ENCODE peak calls at places on chromosomes 13 and 19, in seven cellular contexts. One of them, this sample, is unnamed.

GRCh38 chr19:57934820-57935665 is at the start of gene ZNF418:
- DNase-seq in endothelial cell: peak
- DNase-seq in stimulated activated CD8-positive, alpha-beta memory T cell treated with anti-CD3 and anti-CD28 coated beads, Interleukin-4, amount 100 ng/mL, for 4 hours: no peak
- DNase-seq in ascending aorta: peak
- DNase-seq in NCI-H1694: no peak
- DNase-seq in effector memory CD8-positive, alpha-beta T cell: no peak
- DNase-seq in CD8-positive, alpha-beta memory T cell: peak
- DNase-seq in this sample: peak

GRCh38 chr19:3554254-3555083 is 2.9 kb downstream of the MFSD12 start:
- DNase-seq in NCI-H1694: no peak
- DNase-seq in endothelial cell: no peak
- DNase-seq in stimulated activated CD8-positive, alpha-beta memory T cell treated with anti-CD3 and anti-CD28 coated beads, Interleukin-4, amount 100 ng/mL, for 4 hours: no peak
- DNase-seq in effector memory CD8-positive, alpha-beta T cell: peak
- DNase-seq in CD8-positive, alpha-beta memory T cell: peak
- DNase-seq in ascending aorta: no peak
- DNase-seq in this sample: peak

GRCh38 chr19:41657157-41657556 is 30.3 kb upstream of the CEACAM4 start:
- DNase-seq in stimulated activated CD8-positive, alpha-beta memory T cell treated with anti-CD3 and anti-CD28 coated beads, Interleukin-4, amount 100 ng/mL, for 4 hours: no peak
- DNase-seq in effector memory CD8-positive, alpha-beta T cell: peak
- DNase-seq in ascending aorta: no peak
- DNase-seq in NCI-H1694: no peak
- DNase-seq in CD8-positive, alpha-beta memory T cell: no peak
- DNase-seq in endothelial cell: no peak
- DNase-seq in this sample: peak

GRCh38 chr13:98035373-98035772 is 81.9 kb downstream of the IPO5 start:
- DNase-seq in endothelial cell: no peak
- DNase-seq in CD8-positive, alpha-beta memory T cell: no peak
- DNase-seq in stimulated activated CD8-positive, alpha-beta memory T cell treated with anti-CD3 and anti-CD28 coated beads, Interleukin-4, amount 100 ng/mL, for 4 hours: no peak
- DNase-seq in effector memory CD8-positive, alpha-beta T cell: no peak
- DNase-seq in NCI-H1694: no peak
- DNase-seq in ascending aorta: no peak
- DNase-seq in this sample: no peak

GRCh38 chr13:110916671-110917142 is 1.8 kb upstream of the ANKRD10 start:
- DNase-seq in effector memory CD8-positive, alpha-beta T cell: no peak
- DNase-seq in ascending aorta: no peak
- DNase-seq in CD8-positive, alpha-beta memory T cell: no peak
- DNase-seq in stimulated activated CD8-positive, alpha-beta memory T cell treated with anti-CD3 and anti-CD28 coated beads, Interleukin-4, amount 100 ng/mL, for 4 hours: no peak
- DNase-seq in endothelial cell: no peak
- DNase-seq in NCI-H1694: no peak
- DNase-seq in this sample: no peak

GRCh38 chr13:112764864-112765561 is 75.2 kb downstream of the ATP11A start:
- DNase-seq in effector memory CD8-positive, alpha-beta T cell: no peak
- DNase-seq in endothelial cell: no peak
- DNase-seq in NCI-H1694: no peak
- DNase-seq in stimulated activated CD8-positive, alpha-beta memory T cell treated with anti-CD3 and anti-CD28 coated beads, Interleukin-4, amount 100 ng/mL, for 4 hours: no peak
- DNase-seq in CD8-positive, alpha-beta memory T cell: no peak
- DNase-seq in ascending aorta: no peak
- DNase-seq in this sample: no peak

GRCh38 chr13:34344761-34345600 is 527.0 kb downstream of the RFC3 start:
- DNase-seq in NCI-H1694: no peak
- DNase-seq in effector memory CD8-positive, alpha-beta T cell: no peak
- DNase-seq in stimulated activated CD8-positive, alpha-beta memory T cell treated with anti-CD3 and anti-CD28 coated beads, Interleukin-4, amount 100 ng/mL, for 4 hours: no peak
- DNase-seq in CD8-positive, alpha-beta memory T cell: no peak
- DNase-seq in endothelial cell: no peak
- DNase-seq in ascending aorta: no peak
- DNase-seq in this sample: no peak

GRCh38 chr13:45021250-45021649 is 31.9 kb downstream of the GPALPP1 start:
- DNase-seq in NCI-H1694: no peak
- DNase-seq in stimulated activated CD8-positive, alpha-beta memory T cell treated with anti-CD3 and anti-CD28 coated beads, Interleukin-4, amount 100 ng/mL, for 4 hours: no peak
- DNase-seq in CD8-positive, alpha-beta memory T cell: no peak
- DNase-seq in ascending aorta: no peak
- DNase-seq in effector memory CD8-positive, alpha-beta T cell: no peak
- DNase-seq in endothelial cell: no peak
- DNase-seq in this sample: no peak

GRCh38 chr19:51798958-51799310 is 4.0 kb downstream of the FPR3 start:
- DNase-seq in effector memory CD8-positive, alpha-beta T cell: no peak
- DNase-seq in ascending aorta: no peak
- DNase-seq in NCI-H1694: no peak
- DNase-seq in stimulated activated CD8-positive, alpha-beta memory T cell treated with anti-CD3 and anti-CD28 coated beads, Interleukin-4, amount 100 ng/mL, for 4 hours: no peak
- DNase-seq in CD8-positive, alpha-beta memory T cell: no peak
- DNase-seq in endothelial cell: no peak
- DNase-seq in this sample: no peak

GRCh38 chr19:34345934-34346333 is 19.1 kb upstream of the GPI start:
- DNase-seq in effector memory CD8-positive, alpha-beta T cell: peak
- DNase-seq in NCI-H1694: peak
- DNase-seq in CD8-positive, alpha-beta memory T cell: peak
- DNase-seq in stimulated activated CD8-positive, alpha-beta memory T cell treated with anti-CD3 and anti-CD28 coated beads, Interleukin-4, amount 100 ng/mL, for 4 hours: peak
- DNase-seq in ascending aorta: no peak
- DNase-seq in endothelial cell: peak
- DNase-seq in this sample: peak

GRCh38 chr13:34372581-34372980 is 554.6 kb downstream of the RFC3 start:
- DNase-seq in stimulated activated CD8-positive, alpha-beta memory T cell treated with anti-CD3 and anti-CD28 coated beads, Interleukin-4, amount 100 ng/mL, for 4 hours: no peak
- DNase-seq in CD8-positive, alpha-beta memory T cell: no peak
- DNase-seq in NCI-H1694: no peak
- DNase-seq in endothelial cell: no peak
- DNase-seq in effector memory CD8-positive, alpha-beta T cell: no peak
- DNase-seq in ascending aorta: no peak
- DNase-seq in this sample: no peak

GRCh38 chr19:54309811-54310210 is 3.2 kb downstream of the LILRA5 start:
- DNase-seq in CD8-positive, alpha-beta memory T cell: no peak
- DNase-seq in ascending aorta: no peak
- DNase-seq in NCI-H1694: no peak
- DNase-seq in stimulated activated CD8-positive, alpha-beta memory T cell treated with anti-CD3 and anti-CD28 coated beads, Interleukin-4, amount 100 ng/mL, for 4 hours: no peak
- DNase-seq in endothelial cell: no peak
- DNase-seq in effector memory CD8-positive, alpha-beta T cell: no peak
- DNase-seq in this sample: no peak

GRCh38 chr19:3304871-3305423 is 61.4 kb upstream of the NFIC start:
- DNase-seq in stimulated activated CD8-positive, alpha-beta memory T cell treated with anti-CD3 and anti-CD28 coated beads, Interleukin-4, amount 100 ng/mL, for 4 hours: peak
- DNase-seq in endothelial cell: peak
- DNase-seq in ascending aorta: peak
- DNase-seq in NCI-H1694: peak
- DNase-seq in effector memory CD8-positive, alpha-beta T cell: peak
- DNase-seq in CD8-positive, alpha-beta memory T cell: peak
- DNase-seq in this sample: peak

GRCh38 chr19:31715249-31715944 is 366.2 kb upstream of the TSHZ3 start:
- DNase-seq in effector memory CD8-positive, alpha-beta T cell: no peak
- DNase-seq in ascending aorta: no peak
- DNase-seq in NCI-H1694: no peak
- DNase-seq in stimulated activated CD8-positive, alpha-beta memory T cell treated with anti-CD3 and anti-CD28 coated beads, Interleukin-4, amount 100 ng/mL, for 4 hours: no peak
- DNase-seq in CD8-positive, alpha-beta memory T cell: no peak
- DNase-seq in endothelial cell: no peak
- DNase-seq in this sample: no peak

GRCh38 chr13:59494560-59494970 is 669.2 kb downstream of the DIAPH3 start:
- DNase-seq in endothelial cell: no peak
- DNase-seq in CD8-positive, alpha-beta memory T cell: no peak
- DNase-seq in effector memory CD8-positive, alpha-beta T cell: no peak
- DNase-seq in stimulated activated CD8-positive, alpha-beta memory T cell treated with anti-CD3 and anti-CD28 coated beads, Interleukin-4, amount 100 ng/mL, for 4 hours: no peak
- DNase-seq in ascending aorta: no peak
- DNase-seq in NCI-H1694: peak
- DNase-seq in this sample: no peak

GRCh38 chr13:40758811-40759210 is 12.2 kb downstream of the MRPS31 start:
- DNase-seq in endothelial cell: no peak
- DNase-seq in effector memory CD8-positive, alpha-beta T cell: no peak
- DNase-seq in ascending aorta: no peak
- DNase-seq in stimulated activated CD8-positive, alpha-beta memory T cell treated with anti-CD3 and anti-CD28 coated beads, Interleukin-4, amount 100 ng/mL, for 4 hours: no peak
- DNase-seq in CD8-positive, alpha-beta memory T cell: no peak
- DNase-seq in NCI-H1694: no peak
- DNase-seq in this sample: no peak

GRCh38 chr13:101915755-101916107 is 463.3 kb downstream of the ITGBL1 start:
- DNase-seq in effector memory CD8-positive, alpha-beta T cell: no peak
- DNase-seq in stimulated activated CD8-positive, alpha-beta memory T cell treated with anti-CD3 and anti-CD28 coated beads, Interleukin-4, amount 100 ng/mL, for 4 hours: no peak
- DNase-seq in NCI-H1694: no peak
- DNase-seq in endothelial cell: no peak
- DNase-seq in CD8-positive, alpha-beta memory T cell: no peak
- DNase-seq in ascending aorta: no peak
- DNase-seq in this sample: no peak

GRCh38 chr13:22915442-22916082 is 265.2 kb upstream of the SGCG start:
- DNase-seq in NCI-H1694: no peak
- DNase-seq in CD8-positive, alpha-beta memory T cell: no peak
- DNase-seq in ascending aorta: no peak
- DNase-seq in stimulated activated CD8-positive, alpha-beta memory T cell treated with anti-CD3 and anti-CD28 coated beads, Interleukin-4, amount 100 ng/mL, for 4 hours: no peak
- DNase-seq in effector memory CD8-positive, alpha-beta T cell: no peak
- DNase-seq in endothelial cell: peak
- DNase-seq in this sample: no peak

GRCh38 chr19:10871711-10872550 is 578 bp downstream of the CARM1 start:
- DNase-seq in endothelial cell: peak
- DNase-seq in effector memory CD8-positive, alpha-beta T cell: peak
- DNase-seq in NCI-H1694: no peak
- DNase-seq in stimulated activated CD8-positive, alpha-beta memory T cell treated with anti-CD3 and anti-CD28 coated beads, Interleukin-4, amount 100 ng/mL, for 4 hours: no peak
- DNase-seq in CD8-positive, alpha-beta memory T cell: peak
- DNase-seq in ascending aorta: peak
- DNase-seq in this sample: peak

GRCh38 chr13:38686635-38687245 is at the start of gene FREM2:
- DNase-seq in stimulated activated CD8-positive, alpha-beta memory T cell treated with anti-CD3 and anti-CD28 coated beads, Interleukin-4, amount 100 ng/mL, for 4 hours: no peak
- DNase-seq in NCI-H1694: peak
- DNase-seq in ascending aorta: no peak
- DNase-seq in endothelial cell: peak
- DNase-seq in effector memory CD8-positive, alpha-beta T cell: no peak
- DNase-seq in CD8-positive, alpha-beta memory T cell: no peak
- DNase-seq in this sample: no peak

GRCh38 chr19:18160792-18161690 is 8.1 kb downstream of the PIK3R2 start:
- DNase-seq in stimulated activated CD8-positive, alpha-beta memory T cell treated with anti-CD3 and anti-CD28 coated beads, Interleukin-4, amount 100 ng/mL, for 4 hours: peak
- DNase-seq in effector memory CD8-positive, alpha-beta T cell: peak
- DNase-seq in ascending aorta: peak
- DNase-seq in endothelial cell: peak
- DNase-seq in NCI-H1694: no peak
- DNase-seq in CD8-positive, alpha-beta memory T cell: peak
- DNase-seq in this sample: peak

GRCh38 chr19:588093-588742 is 1.5 kb upstream of the HCN2 start:
- DNase-seq in CD8-positive, alpha-beta memory T cell: peak
- DNase-seq in NCI-H1694: peak
- DNase-seq in ascending aorta: no peak
- DNase-seq in stimulated activated CD8-positive, alpha-beta memory T cell treated with anti-CD3 and anti-CD28 coated beads, Interleukin-4, amount 100 ng/mL, for 4 hours: no peak
- DNase-seq in effector memory CD8-positive, alpha-beta T cell: peak
- DNase-seq in endothelial cell: peak
- DNase-seq in this sample: peak

GRCh38 chr13:20057214-20057613 is 98.7 kb downstream of the ZMYM2 start:
- DNase-seq in endothelial cell: no peak
- DNase-seq in CD8-positive, alpha-beta memory T cell: no peak
- DNase-seq in stimulated activated CD8-positive, alpha-beta memory T cell treated with anti-CD3 and anti-CD28 coated beads, Interleukin-4, amount 100 ng/mL, for 4 hours: no peak
- DNase-seq in ascending aorta: no peak
- DNase-seq in effector memory CD8-positive, alpha-beta T cell: no peak
- DNase-seq in NCI-H1694: no peak
- DNase-seq in this sample: no peak

GRCh38 chr19:45104658-45105384 is 11.8 kb downstream of the PPP1R37 start:
- DNase-seq in CD8-positive, alpha-beta memory T cell: no peak
- DNase-seq in NCI-H1694: no peak
- DNase-seq in endothelial cell: no peak
- DNase-seq in effector memory CD8-positive, alpha-beta T cell: no peak
- DNase-seq in stimulated activated CD8-positive, alpha-beta memory T cell treated with anti-CD3 and anti-CD28 coated beads, Interleukin-4, amount 100 ng/mL, for 4 hours: no peak
- DNase-seq in ascending aorta: no peak
- DNase-seq in this sample: no peak

GRCh38 chr19:38830039-38830733 is 1.4 kb downstream of the ECH1 start:
- DNase-seq in ascending aorta: no peak
- DNase-seq in effector memory CD8-positive, alpha-beta T cell: no peak
- DNase-seq in stimulated activated CD8-positive, alpha-beta memory T cell treated with anti-CD3 and anti-CD28 coated beads, Interleukin-4, amount 100 ng/mL, for 4 hours: no peak
- DNase-seq in CD8-positive, alpha-beta memory T cell: no peak
- DNase-seq in endothelial cell: no peak
- DNase-seq in NCI-H1694: no peak
- DNase-seq in this sample: no peak

GRCh38 chr13:49454388-49455015 is 10.4 kb downstream of the SETDB2 start:
- DNase-seq in endothelial cell: no peak
- DNase-seq in NCI-H1694: no peak
- DNase-seq in CD8-positive, alpha-beta memory T cell: no peak
- DNase-seq in effector memory CD8-positive, alpha-beta T cell: no peak
- DNase-seq in stimulated activated CD8-positive, alpha-beta memory T cell treated with anti-CD3 and anti-CD28 coated beads, Interleukin-4, amount 100 ng/mL, for 4 hours: no peak
- DNase-seq in ascending aorta: no peak
- DNase-seq in this sample: peak

GRCh38 chr13:97225533-97225932 is 3.4 kb downstream of the MBNL2 start:
- DNase-seq in CD8-positive, alpha-beta memory T cell: peak
- DNase-seq in effector memory CD8-positive, alpha-beta T cell: peak
- DNase-seq in endothelial cell: no peak
- DNase-seq in NCI-H1694: no peak
- DNase-seq in ascending aorta: no peak
- DNase-seq in stimulated activated CD8-positive, alpha-beta memory T cell treated with anti-CD3 and anti-CD28 coated beads, Interleukin-4, amount 100 ng/mL, for 4 hours: no peak
- DNase-seq in this sample: peak

GRCh38 chr13:29428310-29428991 is 167.0 kb downstream of the SLC7A1 start:
- DNase-seq in NCI-H1694: no peak
- DNase-seq in effector memory CD8-positive, alpha-beta T cell: no peak
- DNase-seq in endothelial cell: peak
- DNase-seq in ascending aorta: peak
- DNase-seq in stimulated activated CD8-positive, alpha-beta memory T cell treated with anti-CD3 and anti-CD28 coated beads, Interleukin-4, amount 100 ng/mL, for 4 hours: no peak
- DNase-seq in CD8-positive, alpha-beta memory T cell: no peak
- DNase-seq in this sample: no peak

GRCh38 chr19:7605490-7606222 is 10.0 kb downstream of the CAMSAP3 start:
- DNase-seq in stimulated activated CD8-positive, alpha-beta memory T cell treated with anti-CD3 and anti-CD28 coated beads, Interleukin-4, amount 100 ng/mL, for 4 hours: no peak
- DNase-seq in ascending aorta: no peak
- DNase-seq in CD8-positive, alpha-beta memory T cell: no peak
- DNase-seq in endothelial cell: no peak
- DNase-seq in effector memory CD8-positive, alpha-beta T cell: no peak
- DNase-seq in NCI-H1694: no peak
- DNase-seq in this sample: no peak

GRCh38 chr19:19205416-19206410 is 2.5 kb upstream of the NR2C2AP start:
- DNase-seq in ascending aorta: no peak
- DNase-seq in effector memory CD8-positive, alpha-beta T cell: no peak
- DNase-seq in NCI-H1694: no peak
- DNase-seq in stimulated activated CD8-positive, alpha-beta memory T cell treated with anti-CD3 and anti-CD28 coated beads, Interleukin-4, amount 100 ng/mL, for 4 hours: no peak
- DNase-seq in CD8-positive, alpha-beta memory T cell: no peak
- DNase-seq in endothelial cell: no peak
- DNase-seq in this sample: no peak

This sample was measured in immature natural killer cell.